ENCODE peak calls at places on chromosomes 11 and 22, in four cellular contexts. One of them, this sample, is unnamed.

GRCh38 chr11:63763506-63764200 is 4.9 kb downstream of the ZFTA start:
- DNase-seq in EL: no peak
- DNase-seq in psoas muscle: peak; percentile 61
- DNase-seq in tibial nerve: no peak
- DNase-seq in this sample: no peak

GRCh38 chr11:73549367-73549766 is 48.5 kb downstream of the FAM168A start:
- DNase-seq in EL: no peak
- DNase-seq in psoas muscle: no peak
- DNase-seq in tibial nerve: no peak
- DNase-seq in this sample: no peak

GRCh38 chr11:15707971-15708370 is 593.2 kb downstream of the INSC start:
- DNase-seq in EL: peak; percentile 67
- DNase-seq in psoas muscle: no peak
- DNase-seq in tibial nerve: peak; percentile 15
- DNase-seq in this sample: no peak

GRCh38 chr22:30870451-30871345 is 97.9 kb downstream of the MORC2 start:
- DNase-seq in EL: no peak
- DNase-seq in psoas muscle: no peak
- DNase-seq in tibial nerve: no peak
- DNase-seq in this sample: no peak

GRCh38 chr22:47734511-47734910 is 972.1 kb downstream of the TBC1D22A start:
- DNase-seq in EL: no peak
- DNase-seq in psoas muscle: no peak
- DNase-seq in tibial nerve: no peak
- DNase-seq in this sample: no peak

GRCh38 chr22:17779286-17780115 is 5.2 kb upstream of the BID start:
- DNase-seq in EL: no peak
- DNase-seq in psoas muscle: no peak
- DNase-seq in tibial nerve: no peak
- DNase-seq in this sample: peak; percentile 66

GRCh38 chr11:73227571-73228211 is 9.6 kb downstream of the P2RY2 start:
- DNase-seq in EL: no peak
- DNase-seq in psoas muscle: no peak
- DNase-seq in tibial nerve: no peak
- DNase-seq in this sample: no peak

GRCh38 chr11:35662061-35662648 is 420 bp upstream of the TRIM44 start:
- DNase-seq in EL: no peak
- DNase-seq in psoas muscle: no peak
- DNase-seq in tibial nerve: peak; percentile 55
- DNase-seq in this sample: peak; percentile 33

GRCh38 chr22:49667236-49667635 is 160.4 kb downstream of the BRD1 start:
- DNase-seq in EL: no peak
- DNase-seq in psoas muscle: no peak
- DNase-seq in tibial nerve: no peak
- DNase-seq in this sample: peak; percentile 28

GRCh38 chr11:60866911-60867870 is at the start of gene ZP1:
- DNase-seq in EL: no peak
- DNase-seq in psoas muscle: no peak
- DNase-seq in tibial nerve: peak; percentile 23
- DNase-seq in this sample: no peak

GRCh38 chr11:71574418-71574817 is 8.3 kb downstream of the KRTAP5-11 start:
- DNase-seq in EL: no peak
- DNase-seq in psoas muscle: no peak
- DNase-seq in tibial nerve: no peak
- DNase-seq in this sample: no peak

GRCh38 chr11:100631316-100631715 is 55.8 kb upstream of the ARHGAP42 start:
- DNase-seq in EL: no peak
- DNase-seq in psoas muscle: no peak
- DNase-seq in tibial nerve: no peak
- DNase-seq in this sample: no peak

GRCh38 chr11:57776101-57776511 is 14.5 kb downstream of the CTNND1 start:
- DNase-seq in EL: peak; percentile 67
- DNase-seq in psoas muscle: no peak
- DNase-seq in tibial nerve: no peak
- DNase-seq in this sample: no peak

This sample was measured in activated CD8-positive, alpha-beta T cell treated with anti-CD3 and anti-CD28 coated beads for 36 hours.